ENCODE peak calls at places on chromosomes 6 and 20, in five cellular contexts. R is NCI-H2081 treated with DMSO at 0.1 percent for 48 hours, Y is transverse colon, L is NCI-H1694, B is EL. N is an unnamed sample.

GRCh38 chr6:57087916-57088315 is 2.1 kb upstream of the ZNF451 start:
- DNase-seq in R (no peak), Y (no peak), L (no peak), B (no peak), N (no peak)

GRCh38 chr20:36098364-36098763 is 56.2 kb upstream of the EPB41L1 start:
- DNase-seq in R (no peak), Y (peak; percentile 67), L (no peak), B (peak; percentile 73), N (peak; percentile 90)

GRCh38 chr6:13289789-13290318 is 38.5 kb downstream of the TBC1D7 start:
- DNase-seq in R (no peak), Y (peak; percentile 41), L (no peak), B (no peak), N (no peak)

GRCh38 chr6:105259912-105260889 is 80.4 kb upstream of the POPDC3 start:
- DNase-seq in R (no peak), Y (no peak), L (no peak), B (no peak), N (no peak)

GRCh38 chr6:128803911-128804310 is 79.0 kb upstream of the LAMA2 start:
- DNase-seq in R (no peak), Y (no peak), L (no peak), B (peak; percentile 21), N (peak; percentile 50)

GRCh38 chr20:1460275-1460674 is 6.4 kb downstream of the NSFL1C start:
- DNase-seq in R (no peak), Y (no peak), L (no peak), B (no peak), N (no peak)

GRCh38 chr20:11777861-11778570 is 139.7 kb upstream of the BTBD3 start:
- DNase-seq in R (peak; percentile 29), Y (no peak), L (no peak), B (peak; percentile 68), N (peak; percentile 65)

GRCh38 chr6:157187182-157188093 is 135.9 kb downstream of the TMEM242 start:
- DNase-seq in R (peak; percentile 84), Y (no peak), L (peak; percentile 85), B (no peak), N (peak; percentile 34)

GRCh38 chr6:69179681-69180080 is 544.6 kb downstream of the ADGRB3 start:
- DNase-seq in R (no peak), Y (no peak), L (no peak), B (peak; percentile 16), N (no peak)

GRCh38 chr6:115016593-115016992 is 673.8 kb upstream of the HS3ST5 start:
- DNase-seq in R (no peak), Y (no peak), L (no peak), B (no peak), N (no peak)

GRCh38 chr20:8662433-8662954 is 406.4 kb upstream of the PLCB4 start:
- DNase-seq in R (no peak), Y (no peak), L (no peak), B (no peak), N (no peak)

N was measured in A172.